ENCODE peak calls at places on chromosome 19, in six cellular contexts. X is choroid plexus epithelial cell, J is colonic mucosa, D is left lung, H is astrocyte, C is osteocyte. P is an unnamed sample.

GRCh38 chr19:15101479-15102082 is 5.6 kb upstream of the SYDE1 start:
- DNase-seq in X (peak), D (no peak), C (no peak), J (peak), H (no peak), P (peak)

GRCh38 chr19:6765738-6766356 is 1.4 kb downstream of the SH2D3A start:
- DNase-seq in H (no peak), J (peak), X (no peak), C (no peak), D (peak), P (no peak)

GRCh38 chr19:48468806-48469055 is 438 bp upstream of the CYTH2 start:
- DNase-seq in H (no peak), X (no peak), J (no peak), C (no peak), D (no peak), P (no peak)

GRCh38 chr19:53545271-53546065 is 7.5 kb downstream of the ZNF331 start:
- DNase-seq in D (no peak), C (peak), X (no peak), H (peak), J (no peak), P (no peak)

GRCh38 chr19:46002678-46003275 is 7.5 kb downstream of the CCDC61 start:
- DNase-seq in C (no peak), J (no peak), D (no peak), H (no peak), X (no peak), P (no peak)

GRCh38 chr19:17405250-17406038 is at the start of gene BST2:
- DNase-seq in D (peak), C (no peak), J (peak), H (peak), X (peak), P (peak)

GRCh38 chr19:17160908-17161307 is 54.2 kb upstream of the USE1 start:
- DNase-seq in C (no peak), D (no peak), X (no peak), J (no peak), H (no peak), P (no peak)

GRCh38 chr19:50475101-50475568 is 1.2 kb upstream of the EMC10 start:
- DNase-seq in D (no peak), J (no peak), X (no peak), C (no peak), H (no peak), P (no peak)

GRCh38 chr19:48295458-48295857 is 25.6 kb downstream of the ZNF114 start:
- DNase-seq in C (no peak), H (no peak), D (no peak), J (no peak), X (no peak), P (no peak)

GRCh38 chr19:17778621-17779280 is 16.2 kb upstream of the B3GNT3 start:
- DNase-seq in H (no peak), D (no peak), J (peak), X (no peak), C (no peak), P (no peak)

GRCh38 chr19:28555317-28555716 is 657.6 kb downstream of the UQCRFS1 start:
- DNase-seq in X (no peak), C (peak), D (no peak), H (no peak), J (no peak), P (no peak)

GRCh38 chr19:18651738-18652137 is 14.9 kb downstream of the KLHL26 start:
- DNase-seq in X (no peak), D (no peak), C (no peak), H (no peak), J (no peak), P (no peak)

GRCh38 chr19:40633207-40633606 is 32.0 kb downstream of the LTBP4 start:
- DNase-seq in D (no peak), X (peak), J (no peak), C (no peak), H (peak), P (no peak)

GRCh38 chr19:16527971-16528521 is 14.2 kb downstream of the CHERP start:
- DNase-seq in X (peak), C (no peak), J (no peak), H (no peak), D (no peak), P (no peak)

GRCh38 chr19:39070888-39071287 is 13.3 kb upstream of the ACP7 start:
- DNase-seq in X (peak), J (no peak), D (no peak), H (peak), C (no peak), P (no peak)

GRCh38 chr19:15463865-15464371 is 426 bp downstream of the RASAL3 start:
- DNase-seq in X (no peak), J (peak), D (peak), C (no peak), H (no peak), P (peak)

GRCh38 chr19:58097783-58098681 is at the start of gene ZSCAN18:
- DNase-seq in X (peak), J (peak), H (peak), C (peak), D (peak), P (peak)

GRCh38 chr19:29560313-29561075 is 34.7 kb downstream of the VSTM2B start:
- DNase-seq in H (no peak), C (peak), X (no peak), J (no peak), D (no peak), P (no peak)

GRCh38 chr19:46413262-46414031 is at the start of gene CCDC8:
- DNase-seq in C (peak), J (peak), X (peak), H (peak), D (peak), P (no peak)

GRCh38 chr19:17332677-17333581 is 1.7 kb downstream of the ANO8 start:
- DNase-seq in X (peak), C (no peak), D (no peak), H (peak), J (no peak), P (no peak)

GRCh38 chr19:34232566-34233481 is 21.5 kb upstream of the GARRE1 start:
- DNase-seq in J (no peak), C (no peak), D (peak), H (peak), X (peak), P (no peak)

GRCh38 chr19:42301646-42302204 is at the start of gene PRR19:
- DNase-seq in C (no peak), H (no peak), X (no peak), D (no peak), J (peak), P (no peak)

GRCh38 chr19:55229145-55229788 is 704 bp upstream of the TMEM86B start:
- DNase-seq in H (no peak), J (no peak), C (no peak), D (no peak), X (no peak), P (no peak)

GRCh38 chr19:40200352-40201099 is 9.3 kb downstream of the MAP3K10 start:
- DNase-seq in D (no peak), J (no peak), X (peak), H (no peak), C (no peak), P (no peak)

DNA sequence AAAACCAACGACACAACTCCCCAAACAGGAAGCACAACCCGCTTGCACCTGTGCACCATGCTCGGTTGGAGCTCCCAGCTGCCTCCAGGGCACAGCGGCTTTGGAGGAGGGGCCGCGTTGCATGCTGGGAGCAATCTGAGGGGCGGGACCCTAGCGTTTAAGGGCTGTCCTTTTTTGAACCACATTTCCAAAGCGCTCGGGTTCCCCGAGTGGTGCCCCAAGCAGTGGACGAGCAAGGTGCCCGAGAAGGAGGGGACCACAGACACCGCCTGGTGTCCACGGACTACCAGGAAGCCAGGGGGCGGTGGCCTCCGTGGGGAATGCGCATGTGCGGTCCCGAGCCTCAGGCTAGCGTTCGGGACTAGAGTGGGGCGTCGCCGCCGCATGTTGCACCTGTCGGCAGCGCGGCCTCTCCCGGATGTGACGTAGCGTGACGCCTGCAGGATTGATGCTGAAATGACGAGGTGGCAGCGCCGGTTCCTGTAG is 11.9 kb upstream of the ZNF57 start:
- DNase-seq in X (no peak), C (no peak), H (no peak), J (no peak), D (peak), P (peak)
- TF ChIP-seq CTCF in X (no peak), C (no peak), H (no peak), J (no peak), D (no peak), P (no peak)

DNA sequence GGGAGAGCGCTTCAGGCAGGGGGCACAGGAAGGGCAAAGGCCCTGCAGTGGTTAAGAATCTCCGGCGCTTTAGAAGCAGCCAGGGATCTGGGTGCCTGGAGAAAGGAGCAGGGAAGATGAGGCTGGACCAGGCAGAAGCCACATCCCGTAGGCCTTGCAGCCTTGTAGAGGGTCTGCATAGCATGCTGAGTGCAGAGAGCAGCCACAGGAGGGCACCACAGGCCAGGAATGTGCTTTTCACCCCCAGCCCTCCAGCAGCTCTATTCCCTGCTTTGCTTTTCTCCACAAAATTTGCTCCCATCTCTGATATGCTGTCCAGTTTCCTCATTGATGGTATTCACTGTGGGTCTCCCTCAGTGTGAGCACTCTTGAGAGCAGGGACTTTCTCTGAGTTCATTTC is 5.7 kb downstream of the WDR62 start:
- DNase-seq in D (no peak), C (no peak), X (peak), H (peak), J (no peak), P (no peak)
- TF ChIP-seq CTCF in D (peak), C (peak), X (peak), H (peak), J (no peak), P (no peak)

DNA sequence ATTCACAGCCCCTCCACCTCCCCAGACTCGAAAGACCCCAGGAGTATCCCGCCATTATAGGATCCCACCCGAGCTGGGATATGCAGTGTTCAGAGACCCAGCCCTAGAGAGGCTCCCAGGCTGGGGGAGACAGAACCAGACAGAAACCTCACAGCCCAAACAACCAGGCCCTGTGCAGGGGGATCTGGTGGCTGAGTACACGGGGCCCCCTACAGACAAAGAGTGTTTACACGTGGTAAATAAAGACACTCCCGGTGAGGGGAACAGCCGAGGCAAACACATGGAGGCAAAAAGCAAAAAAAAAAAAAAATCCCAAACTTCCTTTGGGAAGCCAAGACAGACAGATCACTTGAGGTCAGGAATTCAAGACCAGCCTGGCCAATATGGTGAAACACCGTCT is 25.1 kb downstream of the TINCR start:
- DNase-seq in J (no peak), D (no peak), H (no peak), C (no peak), X (peak), P (no peak)
- TF ChIP-seq CTCF in J (no peak), D (no peak), H (no peak), C (no peak), X (peak), P (no peak)

GRCh38 chr19:52369463-52370340 is at the start of gene ZNF880:
- DNase-seq in H (peak), X (peak), J (peak), C (peak), D (peak), P (peak)
- TF ChIP-seq CTCF in H (no peak), X (no peak), J (no peak), C (no peak), D (no peak), P (no peak)

GRCh38 chr19:57068921-57069697 is 50.7 kb upstream of the USP29 start:
- DNase-seq in C (no peak), X (no peak), J (no peak), H (no peak), D (no peak), P (no peak)
- TF ChIP-seq CTCF in C (no peak), X (no peak), J (no peak), H (no peak), D (no peak), P (no peak)